ENCODE peak calls at places on chromosomes 4 and X, in five cellular contexts. L is osteoblast, R is aorta, U is lower lobe of right lung, A is GM23338. S is an unnamed sample. For H3K4me1 and H3K27me3, the result is how much of the 10 kb centered on the place peaks cover.

GRCh38 chrX:40778861-40779575 is 43.7 kb upstream of the MED14 start:
- DNase-seq in R (no peak), L (no peak), A (no peak), U (no peak), S (no peak)

GRCh38 chrX:112714357-112714918 is 34.7 kb upstream of the LHFPL1 start:
- DNase-seq in U (no peak), R (no peak), A (no peak), L (peak), S (no peak)

GRCh38 chr4:120331486-120332281 is 265.0 kb upstream of the MAD2L1 start:
- DNase-seq in U (no peak), A (no peak), L (peak), R (no peak), S (no peak)

GRCh38 chr4:47510506-47511143 is 25.6 kb downstream of the ATP10D start:
- DNase-seq in A (no peak), U (no peak), L (peak), R (no peak), S (no peak)

GRCh38 chr4:188603646-188604045 is 464.4 kb downstream of the TRIML1 start:
- DNase-seq in L (peak), U (no peak), A (no peak), R (no peak), S (no peak)

GRCh38 chr4:80875642-80876041 is 154.9 kb upstream of the BMP3 start:
- DNase-seq in L (no peak), A (no peak), U (no peak), R (no peak), S (no peak)

GRCh38 chr4:155914782-155915181 is 11.3 kb downstream of the TDO2 start:
- DNase-seq in A (no peak), L (no peak), U (no peak), R (no peak), S (no peak)

GRCh38 chr4:185101354-185101890 is 41.6 kb upstream of the SLC25A4 start:
- DNase-seq in R (no peak), U (no peak), A (no peak), L (no peak), S (no peak)

GRCh38 chrX:136130931-136131843 is 16.1 kb upstream of the FHL1 start:
- DNase-seq in U (no peak), A (no peak), L (peak), R (no peak), S (no peak)

GRCh38 chr4:13537832-13538177 is 6.5 kb downstream of the NKX3-2 start:
- DNase-seq in U (no peak), R (no peak), A (peak), L (peak), S (no peak)

GRCh38 chr4:104677122-104677521 is 182.4 kb upstream of the CXXC4 start:
- DNase-seq in R (no peak), A (peak), L (no peak), U (no peak), S (no peak)

GRCh38 chr4:123941306-123941705 is 544.7 kb downstream of the SPRY1 start:
- DNase-seq in A (no peak), L (peak), U (no peak), R (no peak), S (no peak)

GRCh38 chrX:70916754-70917153 is 8.2 kb upstream of the TEX11 start:
- DNase-seq in L (no peak), R (no peak), A (no peak), U (no peak), S (no peak)

GRCh38 chr4:121237069-121237399 is 72.9 kb upstream of the TNIP3 start:
- DNase-seq in R (no peak), L (no peak), U (no peak), A (no peak), S (no peak)

GRCh38 chrX:10111364-10112148 is 45.2 kb upstream of the CLCN4 start:
- DNase-seq in R (no peak), U (no peak), A (no peak), L (no peak), S (peak)

GRCh38 chrX:69552512-69552911 is 48.4 kb downstream of the NALF2 start:
- DNase-seq in U (no peak), L (no peak), A (no peak), R (no peak), S (no peak)

GRCh38 chrX:6729581-6729980 is 194.7 kb upstream of the VCX3A start:
- DNase-seq in U (no peak), R (no peak), A (no peak), L (no peak), S (no peak)

GRCh38 chr4:89482248-89482647 is 174.6 kb upstream of the GPRIN3 start:
- DNase-seq in L (peak), A (peak), U (no peak), R (no peak), S (no peak)

GRCh38 chr4:107806196-107806595 is 18.5 kb upstream of the SGMS2 start:
- DNase-seq in R (no peak), A (no peak), U (no peak), L (no peak), S (no peak)

GRCh38 chr4:102438396-102438795 is 62.8 kb upstream of the NFKB1 start:
- DNase-seq in R (no peak), A (no peak), U (no peak), L (no peak), S (no peak)

GRCh38 chrX:101958139-101958538 is 26.3 kb upstream of the ZMAT1 start:
- DNase-seq in R (no peak), L (no peak), A (no peak), U (no peak), S (no peak)

GRCh38 chr4:114364857-114365256 is 233.8 kb upstream of the UGT8 start:
- DNase-seq in A (peak), R (no peak), L (no peak), U (no peak), S (peak)

GRCh38 chr4:113476800-113477199 is 284.7 kb downstream of the CAMK2D start:
- DNase-seq in A (no peak), L (no peak), U (no peak), R (no peak), S (no peak)

GRCh38 chr4:118348886-118349285 is 3.9 kb downstream of the PRSS12 start:
- DNase-seq in U (peak), R (no peak), L (no peak), A (no peak), S (no peak)

GRCh38 chrX:15674514-15674898 is 9.9 kb upstream of the CLTRN start:
- DNase-seq in L (peak), R (peak), A (peak), U (peak), S (peak)

GRCh38 chr4:167218022-167218608 is 16.2 kb downstream of the SPOCK3 start:
- DNase-seq in R (no peak), A (no peak), L (no peak), U (no peak), S (no peak)

GRCh38 chrX:20060961-20061868 is 55.5 kb downstream of the MAP7D2 start:
- DNase-seq in U (no peak), A (no peak), R (no peak), L (no peak), S (no peak)

GRCh38 chr4:89653012-89653411 is 183.9 kb downstream of the SNCA start:
- DNase-seq in L (no peak), U (no peak), A (no peak), R (no peak), S (no peak)

GRCh38 chrX:130680164-130681035 is 222.6 kb downstream of the ENOX2 start:
- DNase-seq in A (no peak), L (peak), R (no peak), U (no peak), S (no peak)

GRCh38 chrX:2714551-2714950 is 23.5 kb downstream of the CD99 start:
- DNase-seq in L (no peak), U (no peak), R (no peak), A (no peak), S (no peak)
- H3K27ac ChIP-seq in L (no peak), U (no peak), R (no peak), A (no peak), S (no peak)

GRCh38 chr4:140642674-140643437 is 74.1 kb upstream of the UCP1 start:
- DNase-seq in L (no peak), U (no peak), A (no peak), R (no peak), S (no peak)

GRCh38 chr4:140644470-140645185 is 75.9 kb upstream of the UCP1 start:
- DNase-seq in L (no peak), R (no peak), A (no peak), U (no peak), S (no peak)

GRCh38 chr4:140643571-140644055 is 74.9 kb upstream of the UCP1 start:
- DNase-seq in R (no peak), L (no peak), U (no peak), A (no peak), S (no peak)

GRCh38 chr4:140645614-140646412 is 77.1 kb upstream of the UCP1 start:
- DNase-seq in A (no peak), L (peak), U (no peak), R (no peak), S (no peak)

GRCh38 chr4:140645196-140645595 is 76.4 kb upstream of the UCP1 start:
- DNase-seq in U (no peak), A (no peak), R (no peak), L (no peak), S (no peak)
- H3K4me1 ChIP-seq in U (under half), A (under half), R (under half), L (under half), S (under half)

GRCh38 chr4:82811392-82811791 is 12.8 kb upstream of the SCD5 start:
- DNase-seq in A (no peak), L (no peak), U (no peak), R (no peak), S (no peak)
- H3K27me3 ChIP-seq in A (half or more), L (under half), U (under half), R (under half), S (under half)

GRCh38 chrX:17291998-17292658 is 82.9 kb upstream of the NHS start:
- DNase-seq in A (peak), U (no peak), R (no peak), L (no peak), S (no peak)
- H3K27ac ChIP-seq in A (peak), U (no peak), R (no peak), L (no peak), S (no peak)

GRCh38 chrX:65690057-65690855 is 22.8 kb downstream of the MSN start:
- DNase-seq in R (peak), U (no peak), L (peak), A (no peak), S (no peak)
- H3K4me1 ChIP-seq in R (under half), U (half or more), L (half or more), A (under half), S (half or more)

GRCh38 chrX:108036298-108036973 is 8.4 kb upstream of the VSIG1 start:
- DNase-seq in U (no peak), L (peak), R (no peak), A (no peak), S (no peak)
- H3K27me3 ChIP-seq in U (under half), L (under half), R (under half), A (under half), S (under half)

GRCh38 chr4:128459547-128459946 is 171.9 kb upstream of the PGRMC2 start:
- DNase-seq in R (no peak), U (no peak), L (peak), A (no peak), S (no peak)

GRCh38 chr4:128454281-128455075 is 166.9 kb upstream of the PGRMC2 start:
- DNase-seq in R (peak), A (peak), L (peak), U (peak), S (peak)

GRCh38 chr4:128455076-128455345 is 167.4 kb upstream of the PGRMC2 start:
- DNase-seq in L (no peak), A (no peak), R (no peak), U (no peak), S (no peak)

GRCh38 chr4:128452415-128452814 is 164.8 kb upstream of the PGRMC2 start:
- DNase-seq in A (no peak), L (peak), R (no peak), U (no peak), S (no peak)

GRCh38 chr4:128455480-128455879 is 167.9 kb upstream of the PGRMC2 start:
- DNase-seq in U (no peak), R (no peak), L (no peak), A (no peak), S (no peak)
- H3K27ac ChIP-seq in U (no peak), R (no peak), L (peak), A (no peak), S (no peak)

DNA sequence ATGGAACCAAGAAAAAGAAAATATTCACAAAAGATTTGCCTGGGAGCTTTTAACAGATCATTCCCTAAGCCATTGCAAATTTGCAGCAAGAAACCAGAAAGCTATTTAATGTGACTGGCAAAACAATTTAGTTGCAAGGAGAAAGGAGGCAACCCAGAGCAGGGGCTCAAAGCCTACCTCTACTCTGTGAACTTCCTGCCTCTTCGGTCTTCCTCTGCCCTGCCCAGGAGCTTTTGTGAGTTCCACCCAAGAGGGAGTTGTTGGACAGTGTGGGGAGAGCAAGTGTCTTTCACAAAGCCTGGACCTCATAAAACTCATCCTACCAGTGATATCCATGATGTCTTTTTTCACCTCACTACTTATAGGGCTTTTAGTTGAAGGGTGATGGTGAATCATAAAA is 107.4 kb downstream of the AFF1 start:
- DNase-seq in U (no peak), R (no peak), L (no peak), A (no peak), S (no peak)
- H3K4me1 ChIP-seq in U (half or more), R (under half), L (half or more), A (half or more), S (under half)

GRCh38 chrX:153642655-153643430 is 4.2 kb upstream of the DUSP9 start:
- DNase-seq in A (peak), L (peak), U (no peak), R (peak), S (no peak)

GRCh38 chrX:153645921-153646481 is 1.0 kb upstream of the DUSP9 start:
- DNase-seq in U (peak), A (no peak), R (no peak), L (peak), S (no peak)

GRCh38 chrX:153643431-153644351 is 3.3 kb upstream of the DUSP9 start:
- DNase-seq in L (peak), R (peak), U (no peak), A (peak), S (no peak)

GRCh38 chrX:153645151-153645550 is 1.9 kb upstream of the DUSP9 start:
- DNase-seq in U (no peak), A (no peak), R (peak), L (peak), S (no peak)

DNA sequence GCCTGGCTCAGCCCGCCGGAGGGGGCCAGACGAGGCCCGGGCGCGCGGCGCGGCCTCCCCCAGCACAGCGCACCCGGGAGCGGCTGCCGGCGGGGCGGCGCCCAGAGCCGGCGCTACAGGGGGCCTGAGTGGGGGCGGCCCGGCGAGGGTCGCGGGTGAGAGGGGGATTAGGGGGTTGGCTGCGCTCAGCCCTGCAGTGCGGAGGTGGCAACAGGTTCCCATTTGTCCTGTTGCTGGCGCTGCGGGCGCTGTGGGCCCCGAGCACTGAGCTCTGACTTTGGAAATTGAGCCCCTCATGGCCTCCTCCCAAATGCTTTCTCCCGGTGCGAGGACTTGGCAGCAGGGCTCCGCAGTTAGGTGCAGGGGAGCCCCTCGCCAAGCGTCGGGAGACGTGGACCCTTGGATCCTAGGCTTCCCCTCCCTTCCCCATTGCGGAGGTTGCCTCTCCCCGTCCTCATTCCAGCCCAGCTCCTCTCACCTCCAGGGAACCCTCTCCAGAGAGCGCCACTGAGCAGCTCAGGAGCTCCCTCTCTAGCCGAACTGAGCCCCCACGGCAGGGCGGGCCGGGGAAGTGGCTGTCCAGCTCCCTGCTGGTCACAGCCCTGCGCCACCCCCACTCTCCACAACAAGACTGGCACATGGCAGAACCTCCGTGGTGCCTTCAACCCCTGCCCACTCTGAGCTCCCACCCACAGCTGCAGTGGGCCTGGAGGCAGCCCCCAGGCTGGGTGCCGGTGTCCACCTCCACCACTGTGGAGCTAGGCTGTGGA is 2.5 kb upstream of the DUSP9 start:
- DNase-seq in L (peak), U (no peak), A (peak), R (peak), S (no peak)
- H3K27me3 ChIP-seq in L (under half), U (half or more), A (half or more), R (under half), S (under half)